ENCODE peak calls at places on chromosomes 3 and 15, in four cellular contexts. D is GM23248, S is neural progenitor cell, R is endothelial cell of umbilical vein. Z is an unnamed sample.

GRCh38 chr3:184982058-184982457 is 170.1 kb downstream of the VPS8 start:
- DNase-seq in D (no peak), S (no peak), R (no peak), Z (no peak)

GRCh38 chr3:12158387-12159226 is at the start of gene TIMP4:
- DNase-seq in S (peak; percentile 54), D (peak; percentile 68), R (no peak), Z (peak; percentile 87)

GRCh38 chr15:71756574-71757352 is 53.6 kb upstream of the NR2E3 start:
- DNase-seq in D (peak; percentile 25), S (no peak), R (no peak), Z (no peak)

GRCh38 chr15:70921297-70921696 is 28.7 kb downstream of the LRRC49 start:
- DNase-seq in S (no peak), D (peak; percentile 4), R (no peak), Z (peak; percentile 39)

GRCh38 chr3:112633191-112633590 is 7.8 kb downstream of the CCDC80 start:
- DNase-seq in S (peak; percentile 55), R (no peak), D (peak; percentile 26), Z (no peak)

GRCh38 chr15:70195808-70196304 is 98.1 kb upstream of the TLE3 start:
- DNase-seq in S (no peak), R (no peak), D (peak; percentile 96), Z (peak; percentile 99)

GRCh38 chr3:124688580-124689454 is 41.4 kb upstream of the UMPS start:
- DNase-seq in D (peak; percentile 86), S (peak; percentile 80), R (peak; percentile 82), Z (peak; percentile 92)

GRCh38 chr3:23495507-23495906 is 292.4 kb downstream of the UBE2E2 start:
- DNase-seq in S (no peak), R (peak; percentile 75), D (peak; percentile 58), Z (peak; percentile 31)

GRCh38 chr3:178350763-178351162 is 185.5 kb upstream of the KCNMB2 start:
- DNase-seq in R (no peak), D (peak; percentile 64), S (no peak), Z (peak; percentile 54)

GRCh38 chr3:139339219-139339906 is 4.5 kb upstream of the MRPS22 start:
- DNase-seq in D (peak; percentile 40), R (no peak), S (no peak), Z (no peak)

GRCh38 chr15:85623648-85624047 is 171.1 kb downstream of the KLHL25 start:
- DNase-seq in D (peak; percentile 86), R (no peak), S (no peak), Z (no peak)

GRCh38 chr15:85622432-85622831 is 172.3 kb downstream of the KLHL25 start:
- DNase-seq in D (peak; percentile 79), S (no peak), R (no peak), Z (no peak)

GRCh38 chr15:85618956-85619491 is 175.7 kb downstream of the KLHL25 start:
- DNase-seq in D (peak; percentile 98), S (peak; percentile 63), R (peak; percentile 96), Z (peak; percentile 62)

GRCh38 chr15:85621096-85621495 is 173.6 kb downstream of the KLHL25 start:
- DNase-seq in R (no peak), S (no peak), D (peak; percentile 86), Z (no peak)

DNA sequence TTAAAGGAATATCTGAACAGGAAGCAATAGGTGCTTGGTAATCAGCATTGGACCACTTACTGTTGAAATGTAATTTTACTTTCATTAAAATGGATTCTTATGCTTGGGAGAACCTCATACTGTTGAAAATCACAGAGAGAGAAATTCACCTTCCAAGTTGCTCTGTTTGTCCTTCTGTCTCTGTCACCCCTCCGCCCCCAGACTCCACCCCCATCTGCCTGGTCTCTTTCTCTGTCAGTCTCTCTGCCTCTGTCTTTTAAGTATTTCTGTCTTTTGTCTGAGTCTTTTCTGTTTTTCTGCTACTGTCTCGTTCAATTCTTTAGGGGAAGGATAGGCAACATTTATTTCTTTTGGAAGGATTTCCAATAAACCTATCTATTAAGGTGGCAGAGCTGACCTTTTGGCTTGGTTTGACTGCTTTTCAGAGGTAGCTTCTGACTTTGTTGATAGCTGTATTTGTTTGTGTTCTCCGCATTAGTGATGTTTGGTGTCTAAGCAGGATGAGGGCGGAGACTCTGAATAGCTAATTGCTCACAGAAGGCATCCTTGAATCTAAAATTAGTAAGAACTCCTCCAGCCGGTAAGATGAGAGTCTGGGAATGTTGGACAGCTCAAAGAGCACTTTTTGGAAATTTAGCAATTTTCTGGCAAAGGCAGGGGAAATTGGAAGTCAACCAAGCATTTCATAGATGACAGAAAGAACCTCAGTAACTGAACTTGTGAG is 174.2 kb downstream of the KLHL25 start:
- DNase-seq in S (no peak), R (peak; percentile 54), D (peak; percentile 91), Z (peak; percentile 64)
- H2AFZ ChIP-seq in S (no peak overlapping the region), R (no peak overlapping the region), D (no peak overlapping the region), Z (no peak overlapping the region)

DNA sequence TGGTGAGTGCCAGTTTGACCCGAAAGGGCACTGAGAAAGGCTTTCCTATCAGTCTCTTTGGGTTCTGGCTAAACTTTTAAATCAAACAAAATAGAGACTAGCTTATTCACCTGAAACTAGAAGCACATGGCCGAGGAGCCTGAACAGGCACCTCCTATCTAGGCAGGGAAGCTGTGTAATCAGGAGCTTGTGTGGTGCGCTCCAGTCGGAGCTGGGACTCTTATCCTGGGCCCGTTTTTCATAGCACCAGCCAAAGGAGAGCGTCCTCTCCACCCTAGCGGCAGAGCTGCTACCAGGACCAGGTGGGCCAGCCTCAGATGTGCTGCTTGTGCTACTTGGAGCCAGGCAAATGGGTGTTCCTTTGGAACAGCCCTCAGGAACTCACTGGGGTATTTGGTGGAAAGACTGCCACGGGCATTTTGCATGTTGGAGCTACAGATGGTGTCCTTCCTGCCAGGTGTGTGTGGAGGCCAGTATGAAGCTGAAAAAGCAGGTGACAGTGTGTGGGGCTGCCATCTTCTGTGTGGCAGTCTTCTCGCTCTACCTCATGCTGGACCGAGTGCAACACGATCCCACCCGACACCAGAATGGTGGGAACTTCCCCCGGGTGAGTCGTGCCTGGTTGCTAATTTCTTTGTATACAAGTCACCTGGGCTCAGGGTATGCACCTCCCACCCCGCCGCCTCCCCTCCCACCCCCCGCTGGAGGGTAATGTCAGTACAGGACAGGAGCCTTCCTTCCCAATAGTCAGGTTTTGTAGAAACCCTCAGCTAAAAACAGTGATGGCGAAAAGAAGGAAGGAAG is 833 bp downstream of the MAN2A2 start:
- DNase-seq in R (no peak), D (no peak), S (peak; percentile 58), Z (peak; percentile 73)
- H3K4me3 ChIP-seq in R (peak overlapping the region; percentile 79), D (peak overlapping the region; percentile 74), S (peak overlapping the region; percentile 86), Z (peak overlapping the region; percentile 78)

DNA sequence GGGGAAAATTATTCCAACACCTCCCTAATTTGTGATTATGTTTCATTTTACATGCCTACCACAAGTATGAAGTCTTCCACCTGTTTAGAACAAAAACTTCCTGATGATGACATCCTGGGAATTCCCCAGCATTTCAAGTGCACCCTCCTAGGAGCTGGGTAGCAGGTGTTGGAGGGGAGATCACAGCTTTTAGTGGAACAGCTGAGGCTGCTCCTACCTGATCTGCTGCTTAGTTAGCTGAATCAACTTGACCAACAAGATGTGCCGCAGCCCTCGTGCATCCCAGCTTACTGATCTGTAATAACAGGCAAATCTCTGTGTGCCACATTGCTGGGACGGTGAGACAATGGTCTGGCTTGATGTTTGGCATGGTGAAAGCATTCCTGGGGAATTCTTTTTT is 29.7 kb downstream of the TRAK1 start:
- DNase-seq in R (peak; percentile 25), S (no peak), D (no peak), Z (no peak)
- H3K27ac ChIP-seq in R (peak overlapping the region; percentile 77), S (no peak overlapping the region), D (no peak overlapping the region), Z (no peak overlapping the region)

GRCh38 chr3:44235604-44236484 is 5.8 kb upstream of the TOPAZ1 start:
- DNase-seq in D (peak; percentile 92), S (peak; percentile 85), R (peak; percentile 96), Z (peak; percentile 88)
- H2AFZ ChIP-seq in D (no peak overlapping the region), S (peak overlapping the region; percentile 98), R (peak overlapping the region; percentile 38), Z (peak overlapping the region; percentile 48)

GRCh38 chr3:45664558-45664957 is 24.6 kb upstream of the SACM1L start:
- DNase-seq in S (no peak), D (no peak), R (no peak), Z (no peak)
- H3K4me3 ChIP-seq in S (no peak overlapping the region), D (peak overlapping the region; percentile 58), R (no peak overlapping the region), Z (peak overlapping the region; percentile 62)

DNA sequence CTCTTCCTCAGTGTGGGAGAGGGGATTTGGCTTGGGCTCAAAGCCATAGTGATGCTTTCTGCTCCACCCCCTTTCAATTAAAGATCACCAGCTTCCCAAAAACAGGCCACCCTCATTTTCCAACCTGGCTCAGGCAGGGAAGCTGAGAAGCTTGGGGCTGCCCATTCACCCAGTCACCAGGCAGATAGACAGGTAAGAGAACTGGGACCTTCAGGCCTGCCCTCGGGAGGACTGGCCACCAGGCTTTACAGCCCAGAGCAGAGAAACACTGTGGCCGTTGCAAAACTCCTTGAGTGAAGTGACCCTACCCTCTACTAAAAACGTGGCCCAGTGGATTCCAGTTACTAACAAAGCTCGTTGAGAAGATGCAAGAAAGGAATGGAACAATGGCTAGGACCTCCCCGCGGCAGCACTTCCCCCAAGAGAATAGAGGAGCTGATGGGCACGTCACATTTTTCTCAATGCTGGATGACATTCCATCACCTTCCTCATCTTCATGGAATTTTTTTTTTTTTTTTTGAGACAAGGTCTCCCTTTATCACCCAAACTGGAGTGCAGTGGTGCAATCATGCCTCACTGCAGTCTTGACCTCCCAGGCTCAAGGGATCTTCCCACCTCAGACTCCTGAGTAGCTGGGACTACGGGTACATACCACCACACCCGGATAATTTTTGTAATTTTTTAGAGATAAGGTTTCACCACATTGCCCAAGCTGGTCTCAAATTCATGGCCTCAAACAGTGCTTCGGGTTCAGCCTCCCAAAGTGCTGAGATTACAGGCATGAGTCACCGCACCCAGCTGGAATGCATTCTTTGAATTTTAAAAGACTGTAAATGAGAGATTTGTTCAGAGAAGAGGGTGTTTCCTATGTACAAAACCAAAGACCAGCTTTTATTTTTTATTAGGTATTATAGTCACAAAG is 37.9 kb downstream of the LIPC start:
- DNase-seq in R (peak; percentile 68), D (peak; percentile 93), S (peak; percentile 30), Z (no peak)
- H3K27ac ChIP-seq in R (no peak overlapping the region), D (peak overlapping the region; percentile 88), S (no peak overlapping the region), Z (peak overlapping the region; percentile 55)

GRCh38 chr15:41774873-41775417 is 661 bp downstream of the MAPKBP1 start:
- DNase-seq in S (no peak), D (no peak), R (no peak), Z (no peak)
- H2AFZ ChIP-seq in S (peak overlapping the region; percentile 85), D (peak overlapping the region; percentile 77), R (peak overlapping the region; percentile 11), Z (peak overlapping the region; percentile 61)

DNA sequence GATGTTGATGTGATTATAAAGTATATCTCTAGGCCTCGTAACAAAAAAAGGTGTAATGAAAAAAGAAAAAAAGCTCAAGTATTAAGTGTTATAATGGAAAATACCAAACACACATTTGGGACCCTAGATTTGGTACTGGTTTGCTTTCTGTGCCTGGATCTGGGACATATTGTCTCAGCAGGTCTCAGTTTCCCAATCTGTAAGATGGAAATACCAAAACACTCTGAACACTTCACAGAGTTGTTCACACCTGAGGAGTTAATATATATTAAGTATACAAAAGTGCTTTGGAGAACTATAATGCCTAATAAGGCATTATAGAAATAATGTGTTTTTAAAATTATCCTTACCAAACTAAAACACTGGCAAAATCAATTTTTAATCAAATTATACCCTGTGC is 60.0 kb downstream of the CLASP2 start:
- DNase-seq in S (no peak), R (no peak), D (no peak), Z (no peak)
- H3K4me3 ChIP-seq in S (peak overlapping the region; percentile 35), R (no peak overlapping the region), D (no peak overlapping the region), Z (no peak overlapping the region)

Z was measured in osteoblast.